ENCODE peak calls at places on chromosome 1, in nine cellular contexts. N is iPS-NIHi11; L is heart left ventricle; V is globus pallidus; K is ACHN; H is left cardiac atrium; F is activated CD4-positive, alpha-beta T cell treated with anti-CD3 and anti-CD28 coated beads for 24 hours; Z is DMS 273 treated with DMSO at 0.1 percent for 48 hours; Q is stimulated activated CD4-positive, alpha-beta T cell treated with anti-CD3 and anti-CD28 coated beads, Interleukin-1b, Interleukin-23, amount 100 ng/mL, for 24 hours. W is an unnamed sample.

GRCh38 chr1:212652609-212653008 is 44.0 kb downstream of the ATF3 start:
- DNase-seq in N (no peak), L (no peak), V (no peak), K (no peak), H (no peak), F (no peak), Z (no peak), Q (no peak), W (no peak)

GRCh38 chr1:108961752-108962486 is 1.4 kb downstream of the CLCC1 start:
- DNase-seq in N (no peak), L (no peak), V (no peak), K (no peak), H (no peak), F (no peak), Z (no peak), Q (no peak), W (peak; percentile 19)

GRCh38 chr1:208425096-208425495 is 180.9 kb upstream of the PLXNA2 start:
- DNase-seq in N (no peak), L (no peak), V (no peak), K (no peak), H (no peak), F (no peak), Z (no peak), Q (no peak), W (no peak)

GRCh38 chr1:6033986-6034749 is 11.5 kb upstream of the KCNAB2 start:
- DNase-seq in N (peak; percentile 88), L (no peak), V (no peak), K (peak; percentile 51), H (no peak), F (peak; percentile 18), Z (no peak), Q (no peak), W (peak; percentile 45)

GRCh38 chr1:219498666-219499065 is 114.2 kb downstream of the ZC3H11B start:
- DNase-seq in N (no peak), L (no peak), V (no peak), K (no peak), H (no peak), F (no peak), Z (no peak), Q (no peak), W (peak; percentile 19)

GRCh38 chr1:90993245-90993644 is 28.6 kb downstream of the ZNF644 start:
- DNase-seq in N (no peak), L (no peak), V (no peak), K (no peak), H (no peak), F (no peak), Z (no peak), Q (no peak), W (no peak)

GRCh38 chr1:202058001-202058908 is 47.9 kb downstream of the ELF3 start:
- DNase-seq in N (no peak), L (no peak), V (no peak), K (no peak), H (no peak), F (no peak), Z (no peak), Q (no peak), W (no peak)

GRCh38 chr1:54996359-54996868 is 2.3 kb upstream of the BSND start:
- DNase-seq in N (peak; percentile 95), L (peak; percentile 62), V (peak; percentile 20), K (peak; percentile 69), H (peak; percentile 78), F (peak; percentile 77), Z (no peak), Q (peak; percentile 71), W (peak; percentile 86)

GRCh38 chr1:41884256-41885240 is 34.2 kb downstream of the HIVEP3 start:
- DNase-seq in N (no peak), L (no peak), V (no peak), K (no peak), H (no peak), F (no peak), Z (no peak), Q (no peak), W (no peak)

GRCh38 chr1:14567056-14567455 is 31.4 kb upstream of the KAZN start:
- DNase-seq in N (no peak), L (no peak), V (no peak), K (no peak), H (no peak), F (no peak), Z (no peak), Q (no peak), W (no peak)

GRCh38 chr1:63418101-63418500 is 50.7 kb downstream of the ALG6 start:
- DNase-seq in N (no peak), L (no peak), V (no peak), K (no peak), H (no peak), F (no peak), Z (no peak), Q (no peak), W (no peak)

GRCh38 chr1:196438324-196438723 is 169.9 kb downstream of the KCNT2 start:
- DNase-seq in N (no peak), L (no peak), V (no peak), K (peak; percentile 6), H (no peak), F (no peak), Z (no peak), Q (no peak), W (no peak)

GRCh38 chr1:211606327-211606913 is 27.5 kb upstream of the SLC30A1 start:
- DNase-seq in N (no peak), L (no peak), V (peak; percentile 44), K (no peak), H (no peak), F (no peak), Z (no peak), Q (no peak), W (no peak)

GRCh38 chr1:52296345-52296744 is 69.7 kb downstream of the CC2D1B start:
- DNase-seq in N (peak; percentile 64), L (no peak), V (peak; percentile 27), K (peak; percentile 60), H (no peak), F (no peak), Z (peak; percentile 48), Q (no peak), W (peak; percentile 23)

GRCh38 chr1:67760030-67760821 is 73.0 kb downstream of the GNG12 start:
- DNase-seq in N (peak; percentile 70), L (peak; percentile 51), V (peak; percentile 42), K (peak; percentile 52), H (peak; percentile 53), F (peak; percentile 42), Z (no peak), Q (peak; percentile 30), W (peak; percentile 85)

GRCh38 chr1:67564193-67564592 is 120.8 kb upstream of the GADD45A start:
- DNase-seq in N (no peak), L (peak; percentile 55), V (no peak), K (no peak), H (peak; percentile 46), F (no peak), Z (no peak), Q (no peak), W (no peak)

GRCh38 chr1:201740086-201740541 is 88.8 kb upstream of the IPO9 start:
- DNase-seq in N (peak; percentile 58), L (no peak), V (no peak), K (no peak), H (no peak), F (no peak), Z (no peak), Q (no peak), W (peak; percentile 39)

GRCh38 chr1:79004916-79005315 is 1.6 kb downstream of the ADGRL4 start:
- DNase-seq in N (no peak), L (no peak), V (no peak), K (no peak), H (no peak), F (no peak), Z (no peak), Q (no peak), W (no peak)

GRCh38 chr1:17239420-17239819 is 9.5 kb upstream of the PADI3 start:
- DNase-seq in N (peak; percentile 94), L (peak; percentile 36), V (peak; percentile 54), K (peak; percentile 87), H (no peak), F (peak; percentile 3), Z (peak; percentile 71), Q (no peak), W (peak; percentile 68)

GRCh38 chr1:8471451-8471850 is 153.5 kb downstream of the SLC45A1 start:
- DNase-seq in N (no peak), L (no peak), V (no peak), K (no peak), H (no peak), F (no peak), Z (no peak), Q (no peak), W (no peak)

GRCh38 chr1:34987018-34987417 is 1.9 kb upstream of the TMEM35B start:
- DNase-seq in N (no peak), L (no peak), V (no peak), K (no peak), H (no peak), F (no peak), Z (no peak), Q (no peak), W (no peak)

GRCh38 chr1:246343937-246344336 is 163.1 kb downstream of the SMYD3 start:
- DNase-seq in N (no peak), L (no peak), V (no peak), K (no peak), H (no peak), F (no peak), Z (no peak), Q (no peak), W (no peak)

GRCh38 chr1:182603646-182604127 is 502 bp downstream of the RGS16 start:
- DNase-seq in N (no peak), L (no peak), V (no peak), K (no peak), H (no peak), F (no peak), Z (no peak), Q (no peak), W (no peak)

GRCh38 chr1:76627498-76627897 is 239.8 kb upstream of the ST6GALNAC5 start:
- DNase-seq in N (no peak), L (no peak), V (no peak), K (no peak), H (no peak), F (no peak), Z (no peak), Q (no peak), W (no peak)

GRCh38 chr1:185170291-185170848 is 13.4 kb downstream of the SWT1 start:
- DNase-seq in N (peak; percentile 65), L (no peak), V (peak; percentile 63), K (peak; percentile 77), H (no peak), F (no peak), Z (peak; percentile 66), Q (no peak), W (peak; percentile 41)

GRCh38 chr1:15390667-15391066 is 19.0 kb upstream of the EFHD2 start:
- DNase-seq in N (no peak), L (no peak), V (no peak), K (no peak), H (no peak), F (no peak), Z (no peak), Q (no peak), W (no peak)

W was measured in colonic mucosa.